ENCODE peak calls at places on chromosomes 13 and 19, in eight cellular contexts. F, Q, E, M, J, S, R and Y are unnamed samples.

GRCh38 chr13:49495783-49496762 is at the start of gene PHF11:
- DNase-seq in F (peak; percentile 95), Q (peak; percentile 87), E (peak; percentile 23), M (peak; percentile 12), J (peak; percentile 83), S (peak; percentile 90), R (peak; percentile 79), Y (no peak)

GRCh38 chr13:31201341-31202024 is 1.7 kb downstream of the B3GLCT start:
- DNase-seq in F (no peak), Q (no peak), E (no peak), M (no peak), J (no peak), S (no peak), R (no peak), Y (no peak)

GRCh38 chr13:73190477-73190876 is 131.7 kb downstream of the KLF5 start:
- DNase-seq in F (no peak), Q (no peak), E (no peak), M (no peak), J (no peak), S (no peak), R (no peak), Y (no peak)

GRCh38 chr13:110333837-110334236 is 26.8 kb downstream of the COL4A2 start:
- DNase-seq in F (no peak), Q (no peak), E (no peak), M (no peak), J (no peak), S (no peak), R (no peak), Y (no peak)

GRCh38 chr19:14418743-14419037 is 451 bp downstream of the DDX39A start:
- DNase-seq in F (no peak), Q (no peak), E (no peak), M (no peak), J (no peak), S (no peak), R (no peak), Y (no peak)

GRCh38 chr19:12464769-12465725 is 19.6 kb downstream of the ZNF709 start:
- DNase-seq in F (no peak), Q (no peak), E (no peak), M (no peak), J (no peak), S (no peak), R (no peak), Y (no peak)

GRCh38 chr13:25584975-25585374 is 213.2 kb downstream of the ATP8A2 start:
- DNase-seq in F (no peak), Q (no peak), E (no peak), M (no peak), J (no peak), S (no peak), R (no peak), Y (no peak)

GRCh38 chr13:59478908-59479307 is 684.8 kb downstream of the DIAPH3 start:
- DNase-seq in F (no peak), Q (no peak), E (no peak), M (no peak), J (no peak), S (no peak), R (no peak), Y (no peak)